ENCODE peak calls at places on chromosomes 13 and 19, in eight cellular contexts. E, V, I, Y, U, X, A and B are unnamed samples.

GRCh38 chr19:3316659-3317207 is 49.6 kb upstream of the NFIC start:
- DNase-seq in I (no peak), X (no peak), V (no peak), Y (no peak), A (no peak), E (no peak), U (no peak), B (no peak)

GRCh38 chr19:14048439-14049153 is 13.3 kb downstream of the PALM3 start:
- DNase-seq in X (peak), V (no peak), E (peak), I (peak), A (peak), Y (no peak), U (peak), B (peak)

GRCh38 chr19:24140099-24140498 is 53.1 kb downstream of the ZNF254 start:
- DNase-seq in E (no peak), U (peak), I (peak), Y (no peak), A (no peak), V (peak), X (no peak), B (no peak)

GRCh38 chr13:35349673-35350278 is 126.7 kb downstream of the MAB21L1 start:
- DNase-seq in I (peak), V (no peak), X (no peak), Y (peak), E (no peak), A (no peak), U (peak), B (no peak)

GRCh38 chr13:95553271-95553588 is 710 bp downstream of the CLDN10 start:
- DNase-seq in X (no peak), E (no peak), U (no peak), V (no peak), A (no peak), Y (no peak), I (no peak), B (no peak)

GRCh38 chr13:32025730-32026129 is 5.8 kb upstream of the FRY start:
- DNase-seq in I (no peak), V (no peak), A (no peak), Y (no peak), E (no peak), X (no peak), U (no peak), B (peak)

GRCh38 chr19:7140137-7140536 is 70.6 kb downstream of the ZNF557 start:
- DNase-seq in A (no peak), U (no peak), Y (no peak), E (no peak), X (no peak), I (no peak), V (no peak), B (no peak)

GRCh38 chr13:24304620-24305019 is 4.8 kb upstream of the C1QTNF9 start:
- DNase-seq in A (no peak), Y (no peak), U (no peak), V (no peak), X (no peak), E (no peak), I (no peak), B (no peak)

GRCh38 chr13:113470073-113470472 is 16.8 kb upstream of the ADPRHL1 start:
- DNase-seq in A (no peak), U (no peak), X (no peak), Y (no peak), I (no peak), E (no peak), V (no peak), B (no peak)

GRCh38 chr19:48644839-48645651 is 942 bp downstream of the CA11 start:
- DNase-seq in Y (no peak), V (peak), A (peak), X (peak), U (peak), I (peak), E (peak), B (peak)

GRCh38 chr13:20456737-20457136 is 68.9 kb downstream of the CRYL1 start:
- DNase-seq in A (no peak), U (no peak), I (no peak), X (no peak), E (no peak), V (no peak), Y (no peak), B (no peak)

GRCh38 chr13:110828705-110829104 is 86.2 kb downstream of the ANKRD10 start:
- DNase-seq in U (no peak), E (no peak), V (no peak), X (no peak), Y (no peak), I (no peak), A (no peak), B (no peak)

GRCh38 chr13:100088648-100089601 is at the start of gene PCCA:
- DNase-seq in E (peak), V (peak), I (peak), A (peak), U (peak), X (peak), Y (peak), B (peak)